ENCODE peak calls at places on chromosomes 4 and X, in eight cellular contexts. One of them, this sample, is unnamed.
A peak's percentile ranks its signal among the peaks of the same experiment; 100 is the strongest.

GRCh38 chr4:101155368-101155767 is 192.0 kb downstream of the PPP3CA start:
- DNase-seq in SW480: no peak
- DNase-seq in pancreas: no peak
- DNase-seq in NCI-H1092: no peak
- DNase-seq in bronchial epithelial cell: peak; percentile 84
- DNase-seq in posterior cingulate gyrus: no peak
- DNase-seq in naive thymus-derived CD4-positive, alpha-beta T cell: no peak
- DNase-seq in stimulated activated CD8-positive, alpha-beta memory T cell treated with anti-CD3 and anti-CD28 coated beads, Interleukin-4, amount 100 ng/mL, for 24 hours: no peak
- DNase-seq in this sample: no peak

GRCh38 chrX:39811391-39811790 is 286.4 kb downstream of the BCOR start:
- DNase-seq in posterior cingulate gyrus: peak; percentile 78
- DNase-seq in NCI-H1092: no peak
- DNase-seq in bronchial epithelial cell: no peak
- DNase-seq in stimulated activated CD8-positive, alpha-beta memory T cell treated with anti-CD3 and anti-CD28 coated beads, Interleukin-4, amount 100 ng/mL, for 24 hours: no peak
- DNase-seq in naive thymus-derived CD4-positive, alpha-beta T cell: no peak
- DNase-seq in pancreas: no peak
- DNase-seq in SW480: no peak
- DNase-seq in this sample: no peak

GRCh38 chr4:122661661-122662160 is 40.8 kb upstream of the IL21 start:
- DNase-seq in SW480: no peak
- DNase-seq in pancreas: no peak
- DNase-seq in stimulated activated CD8-positive, alpha-beta memory T cell treated with anti-CD3 and anti-CD28 coated beads, Interleukin-4, amount 100 ng/mL, for 24 hours: no peak
- DNase-seq in NCI-H1092: no peak
- DNase-seq in posterior cingulate gyrus: no peak
- DNase-seq in bronchial epithelial cell: no peak
- DNase-seq in naive thymus-derived CD4-positive, alpha-beta T cell: no peak
- DNase-seq in this sample: no peak

GRCh38 chr4:185096032-185096653 is 46.9 kb upstream of the SLC25A4 start:
- DNase-seq in pancreas: peak; percentile 48
- DNase-seq in posterior cingulate gyrus: no peak
- DNase-seq in naive thymus-derived CD4-positive, alpha-beta T cell: no peak
- DNase-seq in bronchial epithelial cell: peak; percentile 46
- DNase-seq in NCI-H1092: peak; percentile 1
- DNase-seq in SW480: peak; percentile 38
- DNase-seq in stimulated activated CD8-positive, alpha-beta memory T cell treated with anti-CD3 and anti-CD28 coated beads, Interleukin-4, amount 100 ng/mL, for 24 hours: no peak
- DNase-seq in this sample: no peak

GRCh38 chr4:161893566-161893965 is 270.2 kb downstream of the FSTL5 start:
- DNase-seq in bronchial epithelial cell: no peak
- DNase-seq in posterior cingulate gyrus: no peak
- DNase-seq in SW480: no peak
- DNase-seq in pancreas: no peak
- DNase-seq in stimulated activated CD8-positive, alpha-beta memory T cell treated with anti-CD3 and anti-CD28 coated beads, Interleukin-4, amount 100 ng/mL, for 24 hours: no peak
- DNase-seq in NCI-H1092: no peak
- DNase-seq in naive thymus-derived CD4-positive, alpha-beta T cell: no peak
- DNase-seq in this sample: no peak

GRCh38 chr4:68490826-68491457 is 43.7 kb downstream of the TMPRSS11E start:
- DNase-seq in naive thymus-derived CD4-positive, alpha-beta T cell: no peak
- DNase-seq in posterior cingulate gyrus: no peak
- DNase-seq in bronchial epithelial cell: no peak
- DNase-seq in pancreas: no peak
- DNase-seq in stimulated activated CD8-positive, alpha-beta memory T cell treated with anti-CD3 and anti-CD28 coated beads, Interleukin-4, amount 100 ng/mL, for 24 hours: no peak
- DNase-seq in NCI-H1092: no peak
- DNase-seq in SW480: no peak
- DNase-seq in this sample: no peak

GRCh38 chr4:107619065-107619464 is 101.0 kb downstream of the PAPSS1 start:
- DNase-seq in naive thymus-derived CD4-positive, alpha-beta T cell: no peak
- DNase-seq in bronchial epithelial cell: no peak
- DNase-seq in posterior cingulate gyrus: no peak
- DNase-seq in pancreas: no peak
- DNase-seq in stimulated activated CD8-positive, alpha-beta memory T cell treated with anti-CD3 and anti-CD28 coated beads, Interleukin-4, amount 100 ng/mL, for 24 hours: no peak
- DNase-seq in NCI-H1092: no peak
- DNase-seq in SW480: no peak
- DNase-seq in this sample: no peak

GRCh38 chrX:155857561-155857960 is 23.6 kb upstream of the VAMP7 start:
- DNase-seq in posterior cingulate gyrus: no peak
- DNase-seq in NCI-H1092: no peak
- DNase-seq in bronchial epithelial cell: peak; percentile 6
- DNase-seq in pancreas: no peak
- DNase-seq in SW480: peak; percentile 34
- DNase-seq in naive thymus-derived CD4-positive, alpha-beta T cell: no peak
- DNase-seq in stimulated activated CD8-positive, alpha-beta memory T cell treated with anti-CD3 and anti-CD28 coated beads, Interleukin-4, amount 100 ng/mL, for 24 hours: no peak
- DNase-seq in this sample: no peak

GRCh38 chr4:28350485-28350884 is 1489.8 kb downstream of the STIM2 start:
- DNase-seq in naive thymus-derived CD4-positive, alpha-beta T cell: no peak
- DNase-seq in SW480: no peak
- DNase-seq in NCI-H1092: no peak
- DNase-seq in bronchial epithelial cell: peak; percentile 48
- DNase-seq in stimulated activated CD8-positive, alpha-beta memory T cell treated with anti-CD3 and anti-CD28 coated beads, Interleukin-4, amount 100 ng/mL, for 24 hours: no peak
- DNase-seq in pancreas: no peak
- DNase-seq in posterior cingulate gyrus: no peak
- DNase-seq in this sample: no peak

GRCh38 chrX:103187953-103188475 is 26.9 kb upstream of the BEX4 start:
- DNase-seq in pancreas: no peak
- DNase-seq in NCI-H1092: no peak
- DNase-seq in posterior cingulate gyrus: no peak
- DNase-seq in naive thymus-derived CD4-positive, alpha-beta T cell: no peak
- DNase-seq in bronchial epithelial cell: peak; percentile 24
- DNase-seq in stimulated activated CD8-positive, alpha-beta memory T cell treated with anti-CD3 and anti-CD28 coated beads, Interleukin-4, amount 100 ng/mL, for 24 hours: no peak
- DNase-seq in SW480: peak; percentile 55
- DNase-seq in this sample: no peak

GRCh38 chr4:53633608-53634007 is 42.3 kb upstream of the LNX1 start:
- DNase-seq in naive thymus-derived CD4-positive, alpha-beta T cell: no peak
- DNase-seq in pancreas: no peak
- DNase-seq in bronchial epithelial cell: no peak
- DNase-seq in NCI-H1092: no peak
- DNase-seq in stimulated activated CD8-positive, alpha-beta memory T cell treated with anti-CD3 and anti-CD28 coated beads, Interleukin-4, amount 100 ng/mL, for 24 hours: no peak
- DNase-seq in posterior cingulate gyrus: no peak
- DNase-seq in SW480: no peak
- DNase-seq in this sample: no peak

GRCh38 chrX:133661962-133662839 is 246.9 kb upstream of the GPC4 start:
- DNase-seq in posterior cingulate gyrus: no peak
- DNase-seq in bronchial epithelial cell: peak; percentile 37
- DNase-seq in SW480: no peak
- DNase-seq in NCI-H1092: no peak
- DNase-seq in naive thymus-derived CD4-positive, alpha-beta T cell: no peak
- DNase-seq in stimulated activated CD8-positive, alpha-beta memory T cell treated with anti-CD3 and anti-CD28 coated beads, Interleukin-4, amount 100 ng/mL, for 24 hours: no peak
- DNase-seq in pancreas: no peak
- DNase-seq in this sample: no peak

GRCh38 chrX:120023259-120023658 is 54.2 kb downstream of the RHOXF2B start:
- DNase-seq in SW480: no peak
- DNase-seq in pancreas: no peak
- DNase-seq in stimulated activated CD8-positive, alpha-beta memory T cell treated with anti-CD3 and anti-CD28 coated beads, Interleukin-4, amount 100 ng/mL, for 24 hours: no peak
- DNase-seq in bronchial epithelial cell: no peak
- DNase-seq in posterior cingulate gyrus: no peak
- DNase-seq in NCI-H1092: peak; percentile 70
- DNase-seq in naive thymus-derived CD4-positive, alpha-beta T cell: no peak
- DNase-seq in this sample: no peak

GRCh38 chr4:158938462-158939044 is 164.3 kb upstream of the RAPGEF2 start:
- DNase-seq in NCI-H1092: no peak
- DNase-seq in naive thymus-derived CD4-positive, alpha-beta T cell: no peak
- DNase-seq in posterior cingulate gyrus: no peak
- DNase-seq in bronchial epithelial cell: no peak
- DNase-seq in stimulated activated CD8-positive, alpha-beta memory T cell treated with anti-CD3 and anti-CD28 coated beads, Interleukin-4, amount 100 ng/mL, for 24 hours: no peak
- DNase-seq in pancreas: no peak
- DNase-seq in SW480: no peak
- DNase-seq in this sample: no peak

GRCh38 chrX:43655151-43655676 is 885 bp upstream of the MAOA start:
- DNase-seq in naive thymus-derived CD4-positive, alpha-beta T cell: peak; percentile 10
- DNase-seq in SW480: peak; percentile 37
- DNase-seq in posterior cingulate gyrus: peak; percentile 77
- DNase-seq in bronchial epithelial cell: peak; percentile 55
- DNase-seq in NCI-H1092: no peak
- DNase-seq in stimulated activated CD8-positive, alpha-beta memory T cell treated with anti-CD3 and anti-CD28 coated beads, Interleukin-4, amount 100 ng/mL, for 24 hours: no peak
- DNase-seq in pancreas: peak; percentile 47
- DNase-seq in this sample: peak; percentile 45

GRCh38 chr4:173910911-173911310 is 372.6 kb downstream of the FBXO8 start:
- DNase-seq in NCI-H1092: no peak
- DNase-seq in bronchial epithelial cell: no peak
- DNase-seq in stimulated activated CD8-positive, alpha-beta memory T cell treated with anti-CD3 and anti-CD28 coated beads, Interleukin-4, amount 100 ng/mL, for 24 hours: no peak
- DNase-seq in posterior cingulate gyrus: no peak
- DNase-seq in pancreas: no peak
- DNase-seq in SW480: no peak
- DNase-seq in naive thymus-derived CD4-positive, alpha-beta T cell: no peak
- DNase-seq in this sample: peak; percentile 33

GRCh38 chr4:134126161-134126560 is 75.4 kb downstream of the PABPC4L start:
- DNase-seq in SW480: no peak
- DNase-seq in stimulated activated CD8-positive, alpha-beta memory T cell treated with anti-CD3 and anti-CD28 coated beads, Interleukin-4, amount 100 ng/mL, for 24 hours: no peak
- DNase-seq in posterior cingulate gyrus: no peak
- DNase-seq in NCI-H1092: no peak
- DNase-seq in naive thymus-derived CD4-positive, alpha-beta T cell: no peak
- DNase-seq in bronchial epithelial cell: no peak
- DNase-seq in pancreas: no peak
- DNase-seq in this sample: no peak

GRCh38 chr4:86367577-86367976 is 7.7 kb upstream of the MAPK10 start:
- DNase-seq in posterior cingulate gyrus: no peak
- DNase-seq in stimulated activated CD8-positive, alpha-beta memory T cell treated with anti-CD3 and anti-CD28 coated beads, Interleukin-4, amount 100 ng/mL, for 24 hours: no peak
- DNase-seq in bronchial epithelial cell: no peak
- DNase-seq in pancreas: no peak
- DNase-seq in NCI-H1092: no peak
- DNase-seq in naive thymus-derived CD4-positive, alpha-beta T cell: no peak
- DNase-seq in SW480: no peak
- DNase-seq in this sample: no peak

GRCh38 chr4:137543198-137543597 is 10.9 kb upstream of the PCDH18 start:
- DNase-seq in bronchial epithelial cell: no peak
- DNase-seq in naive thymus-derived CD4-positive, alpha-beta T cell: no peak
- DNase-seq in SW480: no peak
- DNase-seq in NCI-H1092: no peak
- DNase-seq in pancreas: no peak
- DNase-seq in stimulated activated CD8-positive, alpha-beta memory T cell treated with anti-CD3 and anti-CD28 coated beads, Interleukin-4, amount 100 ng/mL, for 24 hours: no peak
- DNase-seq in posterior cingulate gyrus: no peak
- DNase-seq in this sample: no peak

GRCh38 chrX:112058255-112058654 is 24.3 kb downstream of the TRPC5 start:
- DNase-seq in NCI-H1092: no peak
- DNase-seq in pancreas: no peak
- DNase-seq in bronchial epithelial cell: no peak
- DNase-seq in SW480: no peak
- DNase-seq in stimulated activated CD8-positive, alpha-beta memory T cell treated with anti-CD3 and anti-CD28 coated beads, Interleukin-4, amount 100 ng/mL, for 24 hours: no peak
- DNase-seq in posterior cingulate gyrus: no peak
- DNase-seq in naive thymus-derived CD4-positive, alpha-beta T cell: no peak
- DNase-seq in this sample: no peak

GRCh38 chr4:8205241-8205707 is 6.2 kb downstream of the SH3TC1 start:
- DNase-seq in pancreas: no peak
- DNase-seq in bronchial epithelial cell: no peak
- DNase-seq in SW480: peak; percentile 19
- DNase-seq in posterior cingulate gyrus: no peak
- DNase-seq in stimulated activated CD8-positive, alpha-beta memory T cell treated with anti-CD3 and anti-CD28 coated beads, Interleukin-4, amount 100 ng/mL, for 24 hours: no peak
- DNase-seq in NCI-H1092: no peak
- DNase-seq in naive thymus-derived CD4-positive, alpha-beta T cell: no peak
- DNase-seq in this sample: no peak

GRCh38 chr4:156642161-156642560 is 329.4 kb downstream of the PDGFC start:
- DNase-seq in naive thymus-derived CD4-positive, alpha-beta T cell: no peak
- DNase-seq in bronchial epithelial cell: no peak
- DNase-seq in NCI-H1092: no peak
- DNase-seq in SW480: no peak
- DNase-seq in posterior cingulate gyrus: no peak
- DNase-seq in stimulated activated CD8-positive, alpha-beta memory T cell treated with anti-CD3 and anti-CD28 coated beads, Interleukin-4, amount 100 ng/mL, for 24 hours: no peak
- DNase-seq in pancreas: no peak
- DNase-seq in this sample: no peak

GRCh38 chr4:140666889-140667614 is 89.1 kb downstream of the TBC1D9 start:
- DNase-seq in NCI-H1092: no peak
- DNase-seq in stimulated activated CD8-positive, alpha-beta memory T cell treated with anti-CD3 and anti-CD28 coated beads, Interleukin-4, amount 100 ng/mL, for 24 hours: no peak
- DNase-seq in bronchial epithelial cell: no peak
- DNase-seq in posterior cingulate gyrus: no peak
- DNase-seq in SW480: no peak
- DNase-seq in pancreas: no peak
- DNase-seq in naive thymus-derived CD4-positive, alpha-beta T cell: no peak
- DNase-seq in this sample: no peak

GRCh38 chr4:72525938-72526337 is 43.1 kb downstream of the ADAMTS3 start:
- DNase-seq in naive thymus-derived CD4-positive, alpha-beta T cell: no peak
- DNase-seq in posterior cingulate gyrus: peak; percentile 54
- DNase-seq in NCI-H1092: no peak
- DNase-seq in bronchial epithelial cell: no peak
- DNase-seq in pancreas: peak; percentile 18
- DNase-seq in stimulated activated CD8-positive, alpha-beta memory T cell treated with anti-CD3 and anti-CD28 coated beads, Interleukin-4, amount 100 ng/mL, for 24 hours: no peak
- DNase-seq in SW480: no peak
- DNase-seq in this sample: peak; percentile 54

GRCh38 chr4:95417531-95417930 is 131.2 kb downstream of the UNC5C start:
- DNase-seq in naive thymus-derived CD4-positive, alpha-beta T cell: no peak
- DNase-seq in SW480: peak; percentile 77
- DNase-seq in posterior cingulate gyrus: no peak
- DNase-seq in NCI-H1092: no peak
- DNase-seq in stimulated activated CD8-positive, alpha-beta memory T cell treated with anti-CD3 and anti-CD28 coated beads, Interleukin-4, amount 100 ng/mL, for 24 hours: no peak
- DNase-seq in bronchial epithelial cell: peak; percentile 57
- DNase-seq in pancreas: no peak
- DNase-seq in this sample: no peak

GRCh38 chr4:48913346-48913745 is 6.8 kb upstream of the OCIAD2 start:
- DNase-seq in NCI-H1092: no peak
- DNase-seq in posterior cingulate gyrus: peak; percentile 94
- DNase-seq in naive thymus-derived CD4-positive, alpha-beta T cell: no peak
- DNase-seq in bronchial epithelial cell: peak; percentile 97
- DNase-seq in SW480: no peak
- DNase-seq in stimulated activated CD8-positive, alpha-beta memory T cell treated with anti-CD3 and anti-CD28 coated beads, Interleukin-4, amount 100 ng/mL, for 24 hours: no peak
- DNase-seq in pancreas: no peak
- DNase-seq in this sample: no peak

GRCh38 chrX:153885968-153886903 is at the start of gene L1CAM:
- DNase-seq in pancreas: no peak
- DNase-seq in posterior cingulate gyrus: peak; percentile 66
- DNase-seq in NCI-H1092: no peak
- DNase-seq in stimulated activated CD8-positive, alpha-beta memory T cell treated with anti-CD3 and anti-CD28 coated beads, Interleukin-4, amount 100 ng/mL, for 24 hours: no peak
- DNase-seq in SW480: no peak
- DNase-seq in naive thymus-derived CD4-positive, alpha-beta T cell: no peak
- DNase-seq in bronchial epithelial cell: no peak
- DNase-seq in this sample: no peak

GRCh38 chrX:41025926-41026325 is 59.3 kb upstream of the USP9X start:
- DNase-seq in NCI-H1092: no peak
- DNase-seq in stimulated activated CD8-positive, alpha-beta memory T cell treated with anti-CD3 and anti-CD28 coated beads, Interleukin-4, amount 100 ng/mL, for 24 hours: no peak
- DNase-seq in SW480: no peak
- DNase-seq in pancreas: no peak
- DNase-seq in posterior cingulate gyrus: no peak
- DNase-seq in bronchial epithelial cell: no peak
- DNase-seq in naive thymus-derived CD4-positive, alpha-beta T cell: no peak
- DNase-seq in this sample: no peak

GRCh38 chr4:87108142-87108546 is 112.3 kb downstream of the KLHL8 start:
- DNase-seq in bronchial epithelial cell: peak; percentile 85
- DNase-seq in naive thymus-derived CD4-positive, alpha-beta T cell: no peak
- DNase-seq in NCI-H1092: no peak
- DNase-seq in stimulated activated CD8-positive, alpha-beta memory T cell treated with anti-CD3 and anti-CD28 coated beads, Interleukin-4, amount 100 ng/mL, for 24 hours: no peak
- DNase-seq in pancreas: no peak
- DNase-seq in SW480: peak; percentile 71
- DNase-seq in posterior cingulate gyrus: no peak
- DNase-seq in this sample: no peak

GRCh38 chr4:7819446-7819845 is 120.2 kb downstream of the AFAP1 start:
- DNase-seq in stimulated activated CD8-positive, alpha-beta memory T cell treated with anti-CD3 and anti-CD28 coated beads, Interleukin-4, amount 100 ng/mL, for 24 hours: no peak
- DNase-seq in pancreas: no peak
- DNase-seq in bronchial epithelial cell: no peak
- DNase-seq in SW480: no peak
- DNase-seq in naive thymus-derived CD4-positive, alpha-beta T cell: no peak
- DNase-seq in NCI-H1092: no peak
- DNase-seq in posterior cingulate gyrus: peak; percentile 39
- DNase-seq in this sample: no peak

GRCh38 chrX:77785400-77785745 is 643 bp downstream of the ATRX start:
- DNase-seq in posterior cingulate gyrus: no peak
- DNase-seq in bronchial epithelial cell: peak; percentile 3
- DNase-seq in NCI-H1092: no peak
- DNase-seq in SW480: peak; percentile 21
- DNase-seq in naive thymus-derived CD4-positive, alpha-beta T cell: no peak
- DNase-seq in pancreas: peak; percentile 23
- DNase-seq in stimulated activated CD8-positive, alpha-beta memory T cell treated with anti-CD3 and anti-CD28 coated beads, Interleukin-4, amount 100 ng/mL, for 24 hours: no peak
- DNase-seq in this sample: no peak

GRCh38 chr4:14434916-14435315 is 567.4 kb upstream of the CPEB2 start:
- DNase-seq in stimulated activated CD8-positive, alpha-beta memory T cell treated with anti-CD3 and anti-CD28 coated beads, Interleukin-4, amount 100 ng/mL, for 24 hours: no peak
- DNase-seq in posterior cingulate gyrus: no peak
- DNase-seq in SW480: no peak
- DNase-seq in NCI-H1092: no peak
- DNase-seq in naive thymus-derived CD4-positive, alpha-beta T cell: no peak
- DNase-seq in pancreas: no peak
- DNase-seq in bronchial epithelial cell: no peak
- DNase-seq in this sample: no peak

GRCh38 chr4:52107336-52107735 is 56.2 kb downstream of the SPATA18 start:
- DNase-seq in NCI-H1092: no peak
- DNase-seq in stimulated activated CD8-positive, alpha-beta memory T cell treated with anti-CD3 and anti-CD28 coated beads, Interleukin-4, amount 100 ng/mL, for 24 hours: no peak
- DNase-seq in posterior cingulate gyrus: no peak
- DNase-seq in naive thymus-derived CD4-positive, alpha-beta T cell: no peak
- DNase-seq in SW480: no peak
- DNase-seq in bronchial epithelial cell: no peak
- DNase-seq in pancreas: no peak
- DNase-seq in this sample: no peak

GRCh38 chr4:159160242-159160641 is 57.4 kb downstream of the RAPGEF2 start:
- DNase-seq in NCI-H1092: no peak
- DNase-seq in pancreas: no peak
- DNase-seq in bronchial epithelial cell: no peak
- DNase-seq in posterior cingulate gyrus: no peak
- DNase-seq in naive thymus-derived CD4-positive, alpha-beta T cell: no peak
- DNase-seq in stimulated activated CD8-positive, alpha-beta memory T cell treated with anti-CD3 and anti-CD28 coated beads, Interleukin-4, amount 100 ng/mL, for 24 hours: no peak
- DNase-seq in SW480: no peak
- DNase-seq in this sample: no peak